ENCODE peak calls at places on chromosomes 5 and 9, in six cellular contexts. O is retinal pigment epithelial cell, J is stomach, H is choroid plexus epithelial cell, E is Peyer's patch, F is cardiac muscle cell. R is an unnamed sample.

GRCh38 chr5:149932445-149933350 is 11.9 kb downstream of the PDE6A start:
- DNase-seq in J (peak), O (no peak), H (peak), F (no peak), E (no peak), R (peak)

GRCh38 chr9:75588808-75589207 is 301.7 kb upstream of the PCSK5 start:
- DNase-seq in H (no peak), O (no peak), F (no peak), E (no peak), J (no peak), R (no peak)

GRCh38 chr5:18375637-18376036 is 741.4 kb downstream of the TAF11L14 start:
- DNase-seq in J (no peak), H (no peak), E (no peak), F (no peak), O (no peak), R (no peak)

GRCh38 chr5:2188661-2189060 is 305.9 kb upstream of the IRX4 start:
- DNase-seq in E (no peak), O (no peak), H (no peak), J (no peak), F (no peak), R (no peak)

GRCh38 chr5:87027570-87027969 is 240.1 kb upstream of the RASA1 start:
- DNase-seq in H (no peak), O (no peak), F (no peak), J (no peak), E (no peak), R (no peak)

GRCh38 chr9:121447341-121447834 is 52.3 kb downstream of the GGTA1 start:
- DNase-seq in E (no peak), J (no peak), F (peak), H (peak), O (no peak), R (no peak)

GRCh38 chr5:43078956-43079355 is 38.8 kb upstream of the ANXA2R start:
- DNase-seq in H (peak), F (peak), J (no peak), O (peak), E (no peak), R (no peak)

GRCh38 chr9:131062979-131063378 is 33.4 kb upstream of the AIF1L start:
- DNase-seq in O (no peak), J (no peak), H (no peak), F (no peak), E (no peak), R (no peak)

GRCh38 chr9:13790055-13790454 is 510.6 kb upstream of the MPDZ start:
- DNase-seq in J (no peak), F (no peak), E (no peak), O (no peak), H (no peak), R (no peak)

GRCh38 chr5:43281840-43282658 is 31.2 kb downstream of the HMGCS1 start:
- DNase-seq in H (no peak), F (peak), J (no peak), O (no peak), E (no peak), R (no peak)

GRCh38 chr5:155402927-155403645 is 389.5 kb downstream of the KIF4B start:
- DNase-seq in H (no peak), E (no peak), J (no peak), O (no peak), F (no peak), R (no peak)

GRCh38 chr5:149679876-149680809 is 50.0 kb upstream of the PPARGC1B start:
- DNase-seq in J (peak), H (no peak), O (no peak), E (no peak), F (no peak), R (no peak)

GRCh38 chr5:31963358-31963757 is 210.8 kb downstream of the GOLPH3 start:
- DNase-seq in H (peak), O (no peak), E (no peak), J (no peak), F (no peak), R (no peak)

GRCh38 chr9:120480707-120481106 is 99.3 kb downstream of the CDK5RAP2 start:
- DNase-seq in F (no peak), H (peak), E (no peak), O (peak), J (no peak), R (no peak)

GRCh38 chr9:111975709-111976108 is 79.1 kb downstream of the UGCG start:
- DNase-seq in J (peak), H (no peak), F (no peak), O (no peak), E (peak), R (peak)

GRCh38 chr9:99851028-99851822 is 29.5 kb downstream of the NR4A3 start:
- DNase-seq in H (no peak), J (no peak), O (peak), E (peak), F (no peak), R (no peak)

GRCh38 chr5:111857633-111858032 is 100.6 kb upstream of the NREP start:
- DNase-seq in O (no peak), E (no peak), F (peak), J (no peak), H (peak), R (no peak)

GRCh38 chr9:133979124-133979920 is 12.8 kb downstream of the VAV2 start:
- DNase-seq in O (no peak), H (peak), J (no peak), F (peak), E (peak), R (peak)

GRCh38 chr5:172496671-172497371 is 42.5 kb upstream of the SH3PXD2B start:
- DNase-seq in J (no peak), F (peak), O (no peak), H (peak), E (no peak), R (no peak)

DNA sequence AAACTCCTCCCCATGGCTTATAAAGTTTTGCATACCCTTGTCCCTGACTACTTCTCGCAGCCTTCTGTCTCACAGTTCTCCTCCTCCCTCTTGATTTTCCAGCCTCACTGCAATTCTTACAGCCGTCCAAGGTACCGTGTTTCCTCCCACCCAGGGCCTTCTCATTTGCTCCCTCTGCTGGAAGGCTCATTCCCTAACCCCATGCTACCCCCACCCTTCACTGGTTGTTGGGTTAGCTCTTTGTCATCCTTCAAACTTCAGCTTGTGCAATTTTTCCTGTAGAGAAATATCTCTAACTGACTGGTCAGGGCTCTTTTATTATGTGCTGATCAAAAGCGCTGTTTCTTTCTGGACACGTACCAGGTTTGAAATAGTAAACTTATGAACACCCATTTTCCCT is 329.2 kb downstream of the EBF1 start:
- DNase-seq in O (no peak), H (peak), F (peak), E (no peak), J (no peak), R (no peak)
- TF ChIP-seq CTCF in O (peak), H (peak), F (peak), E (no peak), J (no peak), R (no peak)

GRCh38 chr5:139869042-139869790 is 73.6 kb downstream of the PSD2 start:
- DNase-seq in J (no peak), E (no peak), H (no peak), F (no peak), O (no peak), R (no peak)

GRCh38 chr5:139871624-139872023 is 76.0 kb downstream of the PSD2 start:
- DNase-seq in J (no peak), H (no peak), F (no peak), E (no peak), O (no peak), R (no peak)

GRCh38 chr5:139870677-139871076 is 75.1 kb downstream of the PSD2 start:
- DNase-seq in J (no peak), H (no peak), F (no peak), O (no peak), E (no peak), R (no peak)

GRCh38 chr5:139873033-139873794 is 77.6 kb downstream of the PSD2 start:
- DNase-seq in E (no peak), F (no peak), O (no peak), J (no peak), H (no peak), R (no peak)

DNA sequence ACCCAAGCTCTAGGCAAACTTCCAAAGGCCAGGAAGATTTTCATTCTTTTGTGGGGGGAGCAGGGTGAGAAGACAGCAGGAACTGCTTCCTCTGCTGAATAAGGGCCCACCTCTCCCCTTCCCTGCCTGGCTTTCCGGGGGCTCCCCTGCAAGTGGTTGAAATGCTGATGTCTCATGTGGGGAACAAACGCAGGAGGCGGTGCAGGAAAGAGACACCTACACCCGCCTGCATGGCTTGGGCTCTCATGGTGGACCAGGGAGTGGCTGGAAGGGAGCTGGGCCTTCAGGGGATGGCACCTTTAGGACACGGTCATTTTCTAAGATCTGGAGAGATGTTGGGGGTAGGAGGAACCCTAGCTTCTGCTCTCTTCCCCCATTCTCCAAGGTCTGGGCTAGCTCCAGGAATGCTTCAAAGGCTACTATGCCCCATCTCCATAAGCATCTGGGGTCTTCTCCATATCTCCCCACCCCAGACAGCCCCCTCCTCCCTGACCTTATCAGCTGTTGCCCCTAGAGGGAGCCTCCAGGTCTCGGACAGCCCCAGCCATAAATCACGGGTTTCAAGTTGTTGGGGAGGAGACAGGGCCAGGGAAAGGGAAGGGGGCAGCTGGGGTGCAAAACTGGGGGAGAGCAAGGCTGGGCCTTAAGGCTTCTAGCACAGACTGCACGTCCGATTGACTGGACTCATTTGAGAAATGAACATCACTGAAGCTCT is 76.6 kb downstream of the PSD2 start:
- DNase-seq in E (no peak), H (no peak), F (no peak), J (no peak), O (no peak), R (no peak)
- TF ChIP-seq CTCF in E (no peak), H (peak), F (no peak), J (no peak), O (peak), R (no peak)

GRCh38 chr9:86287013-86287412 is 4.7 kb upstream of the ISCA1 start:
- DNase-seq in F (peak), H (peak), O (no peak), J (no peak), E (no peak), R (no peak)
- TF ChIP-seq CTCF in F (peak), H (peak), O (peak), J (no peak), E (no peak), R (no peak)

DNA sequence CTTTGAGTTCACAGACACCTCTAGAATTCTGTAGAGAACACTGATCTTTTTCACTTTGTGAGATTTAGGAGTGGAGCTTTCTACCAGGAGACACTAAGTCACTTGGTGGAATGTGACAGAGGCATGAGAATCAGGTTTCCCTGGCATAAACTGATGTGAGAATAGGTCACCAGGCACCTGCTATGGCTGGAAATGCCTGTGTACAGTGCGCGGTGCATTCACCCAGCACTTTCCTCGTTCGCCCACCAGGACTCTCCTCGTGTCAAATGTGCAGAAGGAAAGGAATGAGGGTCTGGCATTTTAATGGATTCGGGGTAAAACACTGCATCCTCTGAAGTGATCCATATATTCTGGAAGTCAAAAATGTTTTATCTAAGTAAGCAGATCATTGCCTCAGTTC is 281.8 kb upstream of the TUT7 start:
- DNase-seq in J (no peak), O (no peak), E (no peak), F (no peak), H (no peak), R (no peak)
- TF ChIP-seq CTCF in J (no peak), O (no peak), E (no peak), F (no peak), H (peak), R (no peak)

DNA sequence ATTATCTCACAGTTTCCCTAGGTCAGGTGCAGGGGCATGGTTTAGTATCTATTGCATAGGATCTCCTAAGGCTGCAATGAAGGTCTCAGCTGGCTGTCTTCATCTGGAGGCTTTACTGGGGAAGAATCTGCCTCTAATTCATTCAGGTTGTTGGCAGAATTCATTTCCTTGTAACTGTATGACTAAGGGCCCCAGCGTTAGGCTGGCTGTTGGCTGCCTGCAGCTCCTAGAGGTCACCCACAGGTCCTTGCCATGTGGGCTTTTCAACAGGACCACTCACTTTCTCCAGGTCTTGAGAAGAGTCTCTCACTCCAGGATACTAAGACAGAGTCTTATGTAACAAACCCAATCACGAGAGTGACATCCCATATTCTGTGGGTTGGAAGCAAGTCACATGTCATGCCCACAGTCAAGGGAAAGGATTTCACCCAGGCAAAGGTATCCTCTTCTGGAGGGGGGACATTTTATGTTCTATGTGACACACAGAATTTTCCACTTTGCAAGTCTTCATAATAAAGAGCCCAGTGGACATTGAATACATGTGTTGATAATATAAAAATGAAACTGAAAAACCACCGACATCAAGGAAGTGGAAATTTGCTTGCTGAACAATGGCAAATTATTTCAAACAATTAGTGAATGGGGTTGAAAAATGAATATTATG is 38.2 kb downstream of the HMHB1 start:
- DNase-seq in F (no peak), H (no peak), E (no peak), J (no peak), O (no peak), R (no peak)
- TF ChIP-seq CTCF in F (no peak), H (no peak), E (no peak), J (no peak), O (no peak), R (no peak)

DNA sequence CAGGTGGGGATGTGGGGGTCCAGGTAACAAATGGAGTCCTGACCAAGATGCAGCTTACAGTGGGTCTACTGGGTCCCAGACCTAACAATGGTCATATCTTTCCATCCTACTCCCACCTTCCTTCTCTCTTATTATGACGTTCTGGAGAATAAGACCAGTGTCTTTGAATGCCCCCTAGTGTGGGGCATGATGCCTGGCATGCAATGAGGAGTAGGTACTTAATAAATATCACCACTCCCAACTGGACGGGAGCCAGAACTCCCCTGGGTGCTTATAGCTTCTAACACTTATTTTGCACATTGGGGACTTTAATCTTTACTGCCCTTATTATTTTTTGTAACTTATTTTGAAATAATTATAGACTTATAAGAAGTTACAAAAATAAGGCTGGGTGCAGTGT is 98.2 kb downstream of the NDFIP1 start:
- DNase-seq in H (no peak), O (no peak), J (no peak), E (no peak), F (no peak), R (no peak)
- TF ChIP-seq CTCF in H (no peak), O (peak), J (no peak), E (peak), F (no peak), R (no peak)

DNA sequence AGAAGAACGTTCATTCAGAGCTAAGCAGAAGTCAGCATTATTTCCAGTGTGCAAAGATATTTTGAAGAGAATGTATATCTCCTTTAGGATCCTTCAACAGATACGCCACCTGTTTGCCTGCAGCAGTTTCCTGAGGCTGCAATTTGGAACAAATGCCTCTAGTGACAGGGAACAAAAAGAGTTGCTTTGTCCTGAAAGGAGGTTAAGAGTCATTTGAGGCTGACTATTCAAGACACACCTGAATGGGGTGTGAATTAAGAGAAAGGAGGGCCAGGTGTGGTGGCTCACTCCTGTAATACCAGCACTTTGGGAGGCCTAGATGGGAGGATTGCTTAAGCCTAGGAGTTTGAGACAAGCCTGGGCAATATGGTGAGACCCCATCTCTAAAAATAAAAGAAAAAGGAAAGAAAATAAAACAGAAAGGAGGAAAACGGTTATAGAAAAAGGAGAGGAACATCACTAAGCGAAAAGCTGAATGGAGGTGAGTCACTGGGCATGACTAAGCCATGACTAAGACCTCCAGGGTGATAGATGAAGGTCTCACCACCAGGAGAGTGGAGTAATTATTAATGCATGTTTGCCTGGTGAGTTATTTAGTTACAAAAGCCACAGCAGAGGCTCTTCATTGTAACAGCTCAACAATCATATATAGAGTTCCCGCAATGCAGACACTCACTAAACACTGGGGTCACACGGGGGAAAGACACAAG is 255.2 kb upstream of the TNC start:
- DNase-seq in J (peak), F (peak), O (peak), E (no peak), H (peak), R (no peak)
- TF ChIP-seq CTCF in J (no peak), F (no peak), O (peak), E (peak), H (peak), R (no peak)

GRCh38 chr9:127585161-127585750 is 26.8 kb upstream of the STXBP1 start:
- DNase-seq in O (no peak), J (no peak), E (no peak), H (no peak), F (no peak), R (no peak)

GRCh38 chr9:127586096-127586495 is 26.0 kb upstream of the STXBP1 start:
- DNase-seq in O (no peak), E (no peak), J (no peak), F (no peak), H (no peak), R (peak)

GRCh38 chr9:127587966-127588365 is 24.1 kb upstream of the STXBP1 start:
- DNase-seq in F (no peak), O (no peak), E (no peak), J (no peak), H (no peak), R (no peak)

GRCh38 chr9:127588740-127589506 is 23.2 kb upstream of the STXBP1 start:
- DNase-seq in O (no peak), J (no peak), E (no peak), H (no peak), F (no peak), R (no peak)

DNA sequence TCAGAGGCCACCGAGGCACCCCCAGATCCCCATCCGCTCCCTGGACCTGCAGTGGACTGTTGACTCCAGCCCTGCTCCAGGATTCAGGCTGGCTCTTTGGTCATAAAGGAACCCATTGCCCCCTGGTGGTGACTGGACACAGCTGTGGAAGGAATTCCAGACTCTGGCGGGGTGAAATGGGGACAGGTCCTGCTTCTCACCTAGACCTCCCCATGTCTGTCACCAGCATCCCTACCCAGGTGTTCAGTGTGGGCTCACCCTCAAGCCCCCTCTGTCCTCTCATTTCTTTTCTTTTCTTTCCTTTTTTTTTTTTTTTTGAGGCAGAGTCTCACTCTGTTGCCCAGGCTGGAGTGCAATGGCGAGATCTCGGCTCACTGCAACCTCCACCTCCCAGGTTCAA is 25.5 kb upstream of the STXBP1 start:
- DNase-seq in E (peak), H (peak), F (peak), O (no peak), J (peak), R (peak)
- TF ChIP-seq CTCF in E (peak), H (peak), F (peak), O (peak), J (peak), R (peak)

GRCh38 chr5:143341807-143342570 is 61.5 kb downstream of the NR3C1 start:
- DNase-seq in O (no peak), J (no peak), H (peak), F (peak), E (no peak), R (no peak)

GRCh38 chr5:143342607-143343006 is 60.9 kb downstream of the NR3C1 start:
- DNase-seq in E (no peak), O (no peak), F (no peak), J (no peak), H (no peak), R (no peak)

GRCh38 chr5:143345671-143346440 is 57.6 kb downstream of the NR3C1 start:
- DNase-seq in O (no peak), E (no peak), F (no peak), J (no peak), H (no peak), R (no peak)

GRCh38 chr5:143340891-143341685 is 62.4 kb downstream of the NR3C1 start:
- DNase-seq in J (no peak), E (no peak), O (no peak), F (no peak), H (no peak), R (no peak)

GRCh38 chr5:143343042-143343441 is 60.4 kb downstream of the NR3C1 start:
- DNase-seq in O (no peak), F (no peak), E (no peak), J (no peak), H (no peak), R (no peak)
- TF ChIP-seq CTCF in O (no peak), F (no peak), E (no peak), J (no peak), H (no peak), R (no peak)